ENCODE peak calls at places on chromosomes 12 and 14, in seven cellular contexts. V, I, E, J, O, T and F are unnamed samples.

GRCh38 chr14:52267501-52268190 is at the start of gene PTGDR:
- DNase-seq in V (no peak), I (no peak), E (peak; percentile 12), J (no peak), O (no peak), T (no peak), F (peak; percentile 68)

GRCh38 chr12:68962855-68963455 is 30.0 kb upstream of the CPM start:
- DNase-seq in V (no peak), I (no peak), E (no peak), J (no peak), O (no peak), T (no peak), F (no peak)

GRCh38 chr14:76844223-76844622 is 18.0 kb downstream of the LRRC74A start:
- DNase-seq in V (peak; percentile 4), I (no peak), E (peak; percentile 35), J (peak; percentile 15), O (peak; percentile 21), T (no peak), F (no peak)

GRCh38 chr12:117028254-117028653 is 71.0 kb downstream of the TESC start:
- DNase-seq in V (no peak), I (no peak), E (no peak), J (no peak), O (no peak), T (no peak), F (no peak)

GRCh38 chr12:115011703-115012102 is 327.7 kb upstream of the TBX3 start:
- DNase-seq in V (no peak), I (no peak), E (no peak), J (no peak), O (no peak), T (no peak), F (no peak)

GRCh38 chr14:52922656-52923055 is 28.2 kb downstream of the FERMT2 start:
- DNase-seq in V (no peak), I (peak; percentile 62), E (no peak), J (no peak), O (no peak), T (no peak), F (no peak)

GRCh38 chr12:96400631-96401060 is 407 bp upstream of the CDK17 start:
- DNase-seq in V (no peak), I (no peak), E (no peak), J (no peak), O (no peak), T (no peak), F (no peak)

GRCh38 chr14:92121207-92121669 is 268 bp downstream of the NDUFB1 start:
- DNase-seq in V (no peak), I (no peak), E (no peak), J (no peak), O (peak; percentile 5), T (no peak), F (no peak)

GRCh38 chr14:36085861-36086260 is 90.7 kb downstream of the PTCSC3 start:
- DNase-seq in V (no peak), I (no peak), E (no peak), J (no peak), O (no peak), T (no peak), F (no peak)

GRCh38 chr12:105485321-105485910 is 154.9 kb downstream of the C12orf75 start:
- DNase-seq in V (no peak), I (peak; percentile 46), E (no peak), J (no peak), O (no peak), T (no peak), F (no peak)

GRCh38 chr12:60148831-60149230 is 553.0 kb downstream of the SLC16A7 start:
- DNase-seq in V (no peak), I (peak; percentile 31), E (no peak), J (no peak), O (no peak), T (no peak), F (no peak)

GRCh38 chr12:113208041-113208934 is 13.0 kb upstream of the TPCN1 start:
- DNase-seq in V (no peak), I (no peak), E (peak; percentile 41), J (no peak), O (no peak), T (no peak), F (peak; percentile 65)

GRCh38 chr12:24643120-24644119 is 305.5 kb downstream of the BCAT1 start:
- DNase-seq in V (no peak), I (no peak), E (no peak), J (no peak), O (no peak), T (no peak), F (no peak)

GRCh38 chr12:112900298-112901145 is 6.2 kb upstream of the OAS1 start:
- DNase-seq in V (peak; percentile 15), I (peak; percentile 16), E (peak; percentile 29), J (no peak), O (peak; percentile 14), T (no peak), F (no peak)

GRCh38 chr14:103108749-103109207 is 14.3 kb downstream of the EXOC3L4 start:
- DNase-seq in V (no peak), I (peak; percentile 56), E (no peak), J (no peak), O (no peak), T (no peak), F (no peak)

GRCh38 chr12:104050436-104050835 is 449 bp upstream of the GLT8D2 start:
- DNase-seq in V (no peak), I (no peak), E (no peak), J (no peak), O (no peak), T (no peak), F (no peak)

GRCh38 chr12:1471224-1471623 is 123.2 kb downstream of the FBXL14 start:
- DNase-seq in V (no peak), I (no peak), E (no peak), J (no peak), O (no peak), T (no peak), F (no peak)